ENCODE peak calls at places on chromosomes 11 and 22, in eight cellular contexts. One of them, this sample, is unnamed.

GRCh38 chr11:3146612-3147256 is 18.4 kb downstream of the OSBPL5 start:
- DNase-seq in iPS-NIHi11: no peak
- DNase-seq in HuH-7: no peak
- DNase-seq in fibroblast of the aortic adventitia: peak; percentile 61
- DNase-seq in NCI-H1417: no peak
- DNase-seq in renal cortical epithelial cell: no peak
- DNase-seq in neuronal stem cell: no peak
- DNase-seq in body of pancreas: no peak
- DNase-seq in this sample: no peak

GRCh38 chr11:100003985-100004384 is 683.1 kb upstream of the ARHGAP42 start:
- DNase-seq in fibroblast of the aortic adventitia: no peak
- DNase-seq in neuronal stem cell: no peak
- DNase-seq in HuH-7: no peak
- DNase-seq in body of pancreas: peak; percentile 4
- DNase-seq in iPS-NIHi11: no peak
- DNase-seq in NCI-H1417: no peak
- DNase-seq in renal cortical epithelial cell: no peak
- DNase-seq in this sample: no peak

GRCh38 chr11:95641506-95641905 is 148.1 kb downstream of the FAM76B start:
- DNase-seq in HuH-7: no peak
- DNase-seq in NCI-H1417: no peak
- DNase-seq in fibroblast of the aortic adventitia: peak; percentile 23
- DNase-seq in neuronal stem cell: no peak
- DNase-seq in renal cortical epithelial cell: peak; percentile 69
- DNase-seq in iPS-NIHi11: no peak
- DNase-seq in body of pancreas: no peak
- DNase-seq in this sample: no peak

GRCh38 chr11:87198266-87198881 is 160.6 kb downstream of the TMEM135 start:
- DNase-seq in HuH-7: no peak
- DNase-seq in fibroblast of the aortic adventitia: no peak
- DNase-seq in body of pancreas: no peak
- DNase-seq in NCI-H1417: no peak
- DNase-seq in renal cortical epithelial cell: no peak
- DNase-seq in iPS-NIHi11: no peak
- DNase-seq in neuronal stem cell: no peak
- DNase-seq in this sample: no peak

GRCh38 chr11:70542406-70542805 is 144.1 kb downstream of the CTTN start:
- DNase-seq in fibroblast of the aortic adventitia: no peak
- DNase-seq in iPS-NIHi11: no peak
- DNase-seq in renal cortical epithelial cell: no peak
- DNase-seq in neuronal stem cell: no peak
- DNase-seq in body of pancreas: no peak
- DNase-seq in HuH-7: no peak
- DNase-seq in NCI-H1417: no peak
- DNase-seq in this sample: no peak

GRCh38 chr11:118643142-118643994 is 36.0 kb downstream of the PHLDB1 start:
- DNase-seq in body of pancreas: peak; percentile 73
- DNase-seq in renal cortical epithelial cell: no peak
- DNase-seq in fibroblast of the aortic adventitia: no peak
- DNase-seq in HuH-7: no peak
- DNase-seq in neuronal stem cell: no peak
- DNase-seq in iPS-NIHi11: no peak
- DNase-seq in NCI-H1417: no peak
- DNase-seq in this sample: no peak

GRCh38 chr22:47586946-47587345 is 824.5 kb downstream of the TBC1D22A start:
- DNase-seq in HuH-7: no peak
- DNase-seq in neuronal stem cell: no peak
- DNase-seq in fibroblast of the aortic adventitia: no peak
- DNase-seq in renal cortical epithelial cell: no peak
- DNase-seq in NCI-H1417: no peak
- DNase-seq in body of pancreas: no peak
- DNase-seq in iPS-NIHi11: no peak
- DNase-seq in this sample: no peak

GRCh38 chr11:128963744-128964340 is 21.2 kb upstream of the TP53AIP1 start:
- DNase-seq in NCI-H1417: peak; percentile 24
- DNase-seq in iPS-NIHi11: no peak
- DNase-seq in HuH-7: no peak
- DNase-seq in fibroblast of the aortic adventitia: no peak
- DNase-seq in renal cortical epithelial cell: no peak
- DNase-seq in neuronal stem cell: no peak
- DNase-seq in body of pancreas: no peak
- DNase-seq in this sample: no peak

GRCh38 chr11:128467041-128467440 is 120.3 kb downstream of the ETS1 start:
- DNase-seq in renal cortical epithelial cell: no peak
- DNase-seq in HuH-7: no peak
- DNase-seq in neuronal stem cell: no peak
- DNase-seq in fibroblast of the aortic adventitia: no peak
- DNase-seq in iPS-NIHi11: no peak
- DNase-seq in NCI-H1417: no peak
- DNase-seq in body of pancreas: no peak
- DNase-seq in this sample: no peak

GRCh38 chr11:102389253-102389652 is 42.2 kb downstream of the BIRC2 start:
- DNase-seq in renal cortical epithelial cell: peak; percentile 28
- DNase-seq in iPS-NIHi11: no peak
- DNase-seq in fibroblast of the aortic adventitia: no peak
- DNase-seq in NCI-H1417: no peak
- DNase-seq in HuH-7: no peak
- DNase-seq in neuronal stem cell: no peak
- DNase-seq in body of pancreas: no peak
- DNase-seq in this sample: peak; percentile 15

GRCh38 chr22:35301370-35301874 is 1.7 kb downstream of the TOM1 start:
- DNase-seq in fibroblast of the aortic adventitia: peak; percentile 94
- DNase-seq in renal cortical epithelial cell: peak; percentile 91
- DNase-seq in iPS-NIHi11: no peak
- DNase-seq in NCI-H1417: no peak
- DNase-seq in body of pancreas: peak; percentile 71
- DNase-seq in HuH-7: peak; percentile 89
- DNase-seq in neuronal stem cell: no peak
- DNase-seq in this sample: no peak

GRCh38 chr11:134711563-134711962 is 299.5 kb upstream of the B3GAT1 start:
- DNase-seq in renal cortical epithelial cell: no peak
- DNase-seq in NCI-H1417: no peak
- DNase-seq in fibroblast of the aortic adventitia: no peak
- DNase-seq in iPS-NIHi11: no peak
- DNase-seq in HuH-7: no peak
- DNase-seq in body of pancreas: no peak
- DNase-seq in neuronal stem cell: no peak
- DNase-seq in this sample: no peak

GRCh38 chr11:122746050-122746478 is 90.5 kb downstream of the UBASH3B start:
- DNase-seq in iPS-NIHi11: no peak
- DNase-seq in neuronal stem cell: no peak
- DNase-seq in renal cortical epithelial cell: no peak
- DNase-seq in HuH-7: no peak
- DNase-seq in body of pancreas: peak; percentile 55
- DNase-seq in NCI-H1417: no peak
- DNase-seq in fibroblast of the aortic adventitia: no peak
- DNase-seq in this sample: no peak

GRCh38 chr22:30985561-30986208 is 16.6 kb downstream of the TUG1 start:
- DNase-seq in neuronal stem cell: no peak
- DNase-seq in body of pancreas: no peak
- DNase-seq in HuH-7: no peak
- DNase-seq in fibroblast of the aortic adventitia: no peak
- DNase-seq in renal cortical epithelial cell: no peak
- DNase-seq in NCI-H1417: peak; percentile 28
- DNase-seq in iPS-NIHi11: peak; percentile 17
- DNase-seq in this sample: peak; percentile 28

GRCh38 chr11:2378527-2379210 is 1.6 kb downstream of the CD81 start:
- DNase-seq in NCI-H1417: no peak
- DNase-seq in neuronal stem cell: no peak
- DNase-seq in fibroblast of the aortic adventitia: peak; percentile 63
- DNase-seq in renal cortical epithelial cell: no peak
- DNase-seq in HuH-7: no peak
- DNase-seq in body of pancreas: peak; percentile 47
- DNase-seq in iPS-NIHi11: no peak
- DNase-seq in this sample: no peak

GRCh38 chr11:93908689-93909088 is 58.3 kb upstream of the VSTM5 start:
- DNase-seq in neuronal stem cell: no peak
- DNase-seq in body of pancreas: no peak
- DNase-seq in fibroblast of the aortic adventitia: peak; percentile 81
- DNase-seq in iPS-NIHi11: no peak
- DNase-seq in HuH-7: no peak
- DNase-seq in NCI-H1417: no peak
- DNase-seq in renal cortical epithelial cell: peak; percentile 93
- DNase-seq in this sample: no peak

GRCh38 chr11:72411623-72412532 is 22.5 kb downstream of the CLPB start:
- DNase-seq in NCI-H1417: peak; percentile 79
- DNase-seq in renal cortical epithelial cell: peak; percentile 42
- DNase-seq in body of pancreas: peak; percentile 67
- DNase-seq in fibroblast of the aortic adventitia: no peak
- DNase-seq in HuH-7: no peak
- DNase-seq in iPS-NIHi11: peak; percentile 36
- DNase-seq in neuronal stem cell: no peak
- DNase-seq in this sample: no peak

GRCh38 chr11:117565709-117566108 is 231.3 kb downstream of the DSCAML1 start:
- DNase-seq in neuronal stem cell: no peak
- DNase-seq in body of pancreas: no peak
- DNase-seq in fibroblast of the aortic adventitia: no peak
- DNase-seq in HuH-7: no peak
- DNase-seq in NCI-H1417: no peak
- DNase-seq in renal cortical epithelial cell: no peak
- DNase-seq in iPS-NIHi11: peak; percentile 47
- DNase-seq in this sample: no peak

GRCh38 chr22:36211237-36211881 is 9.8 kb upstream of the APOL4 start:
- DNase-seq in fibroblast of the aortic adventitia: peak; percentile 52
- DNase-seq in NCI-H1417: peak; percentile 49
- DNase-seq in iPS-NIHi11: no peak
- DNase-seq in body of pancreas: peak; percentile 52
- DNase-seq in neuronal stem cell: no peak
- DNase-seq in HuH-7: no peak
- DNase-seq in renal cortical epithelial cell: peak; percentile 44
- DNase-seq in this sample: no peak

GRCh38 chr22:45428391-45429385 is 15.2 kb downstream of the RIBC2 start:
- DNase-seq in NCI-H1417: no peak
- DNase-seq in neuronal stem cell: no peak
- DNase-seq in renal cortical epithelial cell: no peak
- DNase-seq in iPS-NIHi11: no peak
- DNase-seq in fibroblast of the aortic adventitia: no peak
- DNase-seq in HuH-7: no peak
- DNase-seq in body of pancreas: no peak
- DNase-seq in this sample: no peak

GRCh38 chr22:44620129-44620840 is 81.7 kb upstream of the PRR5 start:
- DNase-seq in NCI-H1417: peak; percentile 92
- DNase-seq in renal cortical epithelial cell: no peak
- DNase-seq in HuH-7: no peak
- DNase-seq in body of pancreas: peak; percentile 69
- DNase-seq in fibroblast of the aortic adventitia: peak; percentile 45
- DNase-seq in iPS-NIHi11: peak; percentile 79
- DNase-seq in neuronal stem cell: peak; percentile 89
- DNase-seq in this sample: peak; percentile 96

GRCh38 chr11:44611687-44612437 is 46.4 kb downstream of the CD82 start:
- DNase-seq in neuronal stem cell: no peak
- DNase-seq in fibroblast of the aortic adventitia: no peak
- DNase-seq in renal cortical epithelial cell: peak; percentile 26
- DNase-seq in NCI-H1417: no peak
- DNase-seq in HuH-7: no peak
- DNase-seq in body of pancreas: no peak
- DNase-seq in iPS-NIHi11: no peak
- DNase-seq in this sample: peak; percentile 47

GRCh38 chr11:10568486-10568941 is at the start of gene LYVE1:
- DNase-seq in body of pancreas: peak; percentile 67
- DNase-seq in renal cortical epithelial cell: no peak
- DNase-seq in iPS-NIHi11: no peak
- DNase-seq in neuronal stem cell: no peak
- DNase-seq in NCI-H1417: no peak
- DNase-seq in fibroblast of the aortic adventitia: peak; percentile 15
- DNase-seq in HuH-7: no peak
- DNase-seq in this sample: no peak

GRCh38 chr11:34395916-34396555 is 38.2 kb upstream of the ABTB2 start:
- DNase-seq in NCI-H1417: peak; percentile 3
- DNase-seq in body of pancreas: no peak
- DNase-seq in iPS-NIHi11: no peak
- DNase-seq in fibroblast of the aortic adventitia: peak; percentile 54
- DNase-seq in neuronal stem cell: no peak
- DNase-seq in HuH-7: no peak
- DNase-seq in renal cortical epithelial cell: peak; percentile 86
- DNase-seq in this sample: peak; percentile 26

GRCh38 chr11:109309153-109309552 is 112.8 kb upstream of the C11orf87 start:
- DNase-seq in body of pancreas: no peak
- DNase-seq in iPS-NIHi11: no peak
- DNase-seq in NCI-H1417: peak; percentile 52
- DNase-seq in renal cortical epithelial cell: peak; percentile 18
- DNase-seq in HuH-7: no peak
- DNase-seq in fibroblast of the aortic adventitia: peak; percentile 27
- DNase-seq in neuronal stem cell: no peak
- DNase-seq in this sample: peak; percentile 68

GRCh38 chr11:103988595-103988969 is 47.9 kb upstream of the DDI1 start:
- DNase-seq in fibroblast of the aortic adventitia: peak; percentile 45
- DNase-seq in renal cortical epithelial cell: peak; percentile 77
- DNase-seq in neuronal stem cell: no peak
- DNase-seq in HuH-7: no peak
- DNase-seq in iPS-NIHi11: no peak
- DNase-seq in body of pancreas: no peak
- DNase-seq in NCI-H1417: no peak
- DNase-seq in this sample: peak; percentile 75

GRCh38 chr11:122229611-122230386 is 113.8 kb upstream of the BLID start:
- DNase-seq in iPS-NIHi11: peak; percentile 63
- DNase-seq in NCI-H1417: peak; percentile 27
- DNase-seq in body of pancreas: no peak
- DNase-seq in neuronal stem cell: peak; percentile 15
- DNase-seq in renal cortical epithelial cell: no peak
- DNase-seq in fibroblast of the aortic adventitia: no peak
- DNase-seq in HuH-7: no peak
- DNase-seq in this sample: no peak

This sample was measured in DMS53.